ENCODE peak calls at places on chromosomes 5 and 9, in seven cellular contexts. E is GM03348, M is activated gamma-delta T cell treated with Interleukin-2 at 50 U/mL for 16 hours, I is GM04504, P is left lobe of liver, X is NCI-H2081, N is GM06990. V is an unnamed sample.
A peak's percentile ranks its signal among the peaks of the same experiment; 100 is the strongest.

GRCh38 chr9:107872457-107873192 is 383.1 kb upstream of the KLF4 start:
- DNase-seq in E (no peak), M (no peak), I (no peak), P (no peak), X (no peak), N (no peak), V (no peak)

GRCh38 chr5:5688194-5688924 is 265.9 kb downstream of the ICE1 start:
- DNase-seq in E (no peak), M (no peak), I (no peak), P (no peak), X (no peak), N (no peak), V (no peak)

GRCh38 chr9:137031904-137032639 is at the start of gene FUT7:
- DNase-seq in E (no peak), M (peak; percentile 40), I (no peak), P (no peak), X (no peak), N (peak; percentile 70), V (no peak)

GRCh38 chr5:4513381-4513780 is 626.7 kb upstream of the ADAMTS16 start:
- DNase-seq in E (no peak), M (no peak), I (no peak), P (no peak), X (no peak), N (no peak), V (no peak)

GRCh38 chr9:105126233-105126632 is 118.2 kb upstream of the SLC44A1 start:
- DNase-seq in E (peak; percentile 19), M (no peak), I (no peak), P (no peak), X (no peak), N (no peak), V (no peak)

GRCh38 chr5:61916621-61917620 is 389.1 kb upstream of the KIF2A start:
- DNase-seq in E (no peak), M (no peak), I (no peak), P (no peak), X (no peak), N (no peak), V (no peak)

GRCh38 chr5:107499237-107499636 is 171.5 kb downstream of the EFNA5 start:
- DNase-seq in E (no peak), M (no peak), I (no peak), P (no peak), X (no peak), N (no peak), V (no peak)

GRCh38 chr9:86943223-86943870 is 4.0 kb downstream of the GAS1 start:
- DNase-seq in E (no peak), M (no peak), I (no peak), P (peak; percentile 50), X (no peak), N (no peak), V (no peak)

GRCh38 chr5:180637962-180638680 is 11.3 kb downstream of the FLT4 start:
- DNase-seq in E (no peak), M (no peak), I (no peak), P (no peak), X (no peak), N (no peak), V (no peak)